ENCODE peak calls at places on chromosomes 2 and 18, in four cellular contexts. Q, F, L and M are unnamed samples.

GRCh38 chr2:29166237-29166630 is 51.0 kb downstream of the CLIP4 start:
- DNase-seq in F (no peak), L (no peak), Q (no peak), M (no peak)

GRCh38 chr2:84493494-84493893 is 22.8 kb upstream of the DNAH6 start:
- DNase-seq in L (no peak), F (no peak), Q (no peak), M (no peak)

GRCh38 chr2:29530281-29530680 is 391.1 kb downstream of the ALK start:
- DNase-seq in Q (no peak), F (no peak), L (no peak), M (no peak)

GRCh38 chr2:206086683-206087350 is 843 bp upstream of the INO80D start:
- DNase-seq in Q (no peak), L (no peak), F (no peak), M (no peak)

GRCh38 chr2:49687873-49688272 is 533.6 kb upstream of the FSHR start:
- DNase-seq in Q (no peak), L (no peak), F (no peak), M (no peak)

GRCh38 chr2:197647961-197648690 is 27.3 kb downstream of the RFTN2 start:
- DNase-seq in F (no peak), Q (no peak), L (no peak), M (no peak)

GRCh38 chr18:45221363-45221762 is 393.9 kb upstream of the SLC14A2 start:
- DNase-seq in L (no peak), Q (no peak), F (no peak), M (no peak)

GRCh38 chr18:47912343-47912742 is 18.1 kb downstream of the SMAD2 start:
- DNase-seq in Q (no peak), F (no peak), L (no peak), M (no peak)

GRCh38 chr2:38125830-38126229 is 49.9 kb upstream of the CYP1B1 start:
- DNase-seq in L (no peak), F (no peak), Q (no peak), M (no peak)

GRCh38 chr2:149038442-149039212 is at the start of gene LYPD6B:
- DNase-seq in L (no peak), F (no peak), Q (no peak), M (peak)

GRCh38 chr2:136935119-136935518 is 169.8 kb downstream of the THSD7B start:
- DNase-seq in Q (no peak), L (no peak), F (no peak), M (no peak)

GRCh38 chr18:33839452-33840225 is 261.6 kb downstream of the ASXL3 start:
- DNase-seq in F (no peak), L (peak), Q (no peak), M (no peak)

GRCh38 chr2:200136655-200137054 is 169.8 kb upstream of the SPATS2L start:
- DNase-seq in Q (no peak), F (no peak), L (no peak), M (no peak)

GRCh38 chr2:45761660-45762059 is 110.2 kb downstream of the PRKCE start:
- DNase-seq in L (no peak), Q (no peak), F (no peak), M (no peak)

GRCh38 chr18:27685071-27685470 is 491.9 kb downstream of the CDH2 start:
- DNase-seq in F (no peak), L (no peak), Q (no peak), M (no peak)

GRCh38 chr2:134203175-134203574 is 50.7 kb upstream of the MGAT5 start:
- DNase-seq in L (peak), F (no peak), Q (no peak), M (no peak)

GRCh38 chr2:234863043-234863934 is 88.5 kb upstream of the SH3BP4 start:
- DNase-seq in Q (no peak), L (no peak), F (peak), M (no peak)